ENCODE peak calls at places on chromosomes 7 and 10, in eight cellular contexts. A, R, F, T, Y, O, Q and S are unnamed samples.

GRCh38 chr10:87658383-87658795 is 1.3 kb upstream of the PAPSS2 start:
- DNase-seq in A (no peak), R (no peak), F (peak; percentile 69), T (no peak), Y (no peak), O (no peak), Q (no peak), S (no peak)

GRCh38 chr7:127793582-127793981 is 141.6 kb downstream of the SND1 start:
- DNase-seq in A (peak; percentile 52), R (no peak), F (no peak), T (no peak), Y (no peak), O (no peak), Q (no peak), S (no peak)

GRCh38 chr10:123573236-123574147 is 92.7 kb upstream of the GPR26 start:
- DNase-seq in A (peak; percentile 57), R (peak; percentile 15), F (no peak), T (peak; percentile 17), Y (peak; percentile 77), O (no peak), Q (peak; percentile 89), S (no peak)

GRCh38 chr7:70736715-70737460 is 395.1 kb upstream of the GALNT17 start:
- DNase-seq in A (no peak), R (no peak), F (no peak), T (no peak), Y (peak; percentile 46), O (no peak), Q (peak; percentile 72), S (no peak)

GRCh38 chr7:958221-959200 is 4.0 kb upstream of the ADAP1 start:
- DNase-seq in A (no peak), R (no peak), F (no peak), T (no peak), Y (no peak), O (no peak), Q (no peak), S (peak; percentile 45)

GRCh38 chr10:100890696-100891271 is 22.0 kb upstream of the SLF2 start:
- DNase-seq in A (no peak), R (no peak), F (no peak), T (no peak), Y (no peak), O (no peak), Q (peak; percentile 96), S (no peak)

GRCh38 chr7:46853451-46853850 is 728.5 kb downstream of the TNS3 start:
- DNase-seq in A (no peak), R (no peak), F (no peak), T (no peak), Y (no peak), O (no peak), Q (no peak), S (no peak)

GRCh38 chr7:80748302-80749042 is 110.0 kb downstream of the CD36 start:
- DNase-seq in A (no peak), R (no peak), F (no peak), T (no peak), Y (no peak), O (no peak), Q (no peak), S (no peak)

GRCh38 chr7:125878990-125879389 is 949.4 kb upstream of the POT1 start:
- DNase-seq in A (no peak), R (no peak), F (no peak), T (no peak), Y (no peak), O (no peak), Q (no peak), S (no peak)

GRCh38 chr10:5018150-5018549 is 14.5 kb upstream of the AKR1C2 start:
- DNase-seq in A (no peak), R (no peak), F (no peak), T (no peak), Y (no peak), O (no peak), Q (no peak), S (no peak)

GRCh38 chr10:15169555-15170407 is 1.3 kb upstream of the NMT2 start:
- DNase-seq in A (no peak), R (peak; percentile 74), F (no peak), T (no peak), Y (no peak), O (no peak), Q (no peak), S (peak; percentile 49)

GRCh38 chr7:130950741-130951140 is 216.7 kb upstream of the KLF14 start:
- DNase-seq in A (no peak), R (no peak), F (no peak), T (no peak), Y (no peak), O (no peak), Q (no peak), S (no peak)

GRCh38 chr10:99631496-99631895 is 11.3 kb upstream of the SLC25A28 start:
- DNase-seq in A (no peak), R (no peak), F (no peak), T (no peak), Y (no peak), O (no peak), Q (no peak), S (no peak)

GRCh38 chr7:22632674-22633073 is 94.3 kb upstream of the IL6 start:
- DNase-seq in A (no peak), R (no peak), F (no peak), T (no peak), Y (no peak), O (no peak), Q (no peak), S (no peak)

GRCh38 chr7:125055376-125055775 is 125.8 kb upstream of the POT1 start:
- DNase-seq in A (no peak), R (no peak), F (no peak), T (no peak), Y (no peak), O (no peak), Q (no peak), S (no peak)

GRCh38 chr7:121755818-121756501 is 117.0 kb upstream of the PTPRZ1 start:
- DNase-seq in A (no peak), R (no peak), F (peak; percentile 74), T (no peak), Y (no peak), O (no peak), Q (no peak), S (no peak)

GRCh38 chr7:46774515-46774914 is 807.4 kb downstream of the TNS3 start:
- DNase-seq in A (no peak), R (no peak), F (no peak), T (no peak), Y (no peak), O (no peak), Q (no peak), S (peak; percentile 58)

GRCh38 chr10:132626019-132626760 is 88.6 kb downstream of the INPP5A start:
- DNase-seq in A (no peak), R (no peak), F (no peak), T (no peak), Y (no peak), O (no peak), Q (no peak), S (peak; percentile 47)

GRCh38 chr7:45662540-45663166 is 88.5 kb downstream of the ADCY1 start:
- DNase-seq in A (no peak), R (no peak), F (no peak), T (no peak), Y (peak; percentile 11), O (no peak), Q (no peak), S (no peak)